ENCODE peak calls at places on chromosomes 5 and 9, in six cellular contexts. One of them, this sample, is unnamed.

GRCh38 chr5:157312492-157312891 is 46.6 kb downstream of the CYFIP2 start:
- DNase-seq in CD8-positive, alpha-beta T cell: peak; percentile 39
- DNase-seq in upper lobe of left lung: no peak
- DNase-seq in adrenal gland: peak; percentile 68
- DNase-seq in AG04450: no peak
- DNase-seq in tibial artery: no peak
- DNase-seq in this sample: peak; percentile 50

GRCh38 chr9:2260401-2261306 is 245.5 kb downstream of the SMARCA2 start:
- DNase-seq in tibial artery: no peak
- DNase-seq in adrenal gland: peak; percentile 74
- DNase-seq in upper lobe of left lung: no peak
- DNase-seq in AG04450: no peak
- DNase-seq in CD8-positive, alpha-beta T cell: no peak
- DNase-seq in this sample: no peak

GRCh38 chr5:169691473-169691872 is 54.4 kb downstream of the DOCK2 start:
- DNase-seq in upper lobe of left lung: no peak
- DNase-seq in adrenal gland: no peak
- DNase-seq in tibial artery: no peak
- DNase-seq in CD8-positive, alpha-beta T cell: no peak
- DNase-seq in AG04450: no peak
- DNase-seq in this sample: no peak

GRCh38 chr9:137786511-137786920 is 91.1 kb upstream of the CACNA1B start:
- DNase-seq in upper lobe of left lung: peak; percentile 56
- DNase-seq in tibial artery: no peak
- DNase-seq in CD8-positive, alpha-beta T cell: no peak
- DNase-seq in adrenal gland: no peak
- DNase-seq in AG04450: no peak
- DNase-seq in this sample: no peak

GRCh38 chr5:59618644-59619043 is 274.9 kb downstream of the PDE4D start:
- DNase-seq in upper lobe of left lung: no peak
- DNase-seq in CD8-positive, alpha-beta T cell: no peak
- DNase-seq in AG04450: no peak
- DNase-seq in adrenal gland: no peak
- DNase-seq in tibial artery: no peak
- DNase-seq in this sample: no peak

GRCh38 chr9:76219555-76220151 is 174.6 kb downstream of the RFK start:
- DNase-seq in CD8-positive, alpha-beta T cell: no peak
- DNase-seq in AG04450: no peak
- DNase-seq in tibial artery: no peak
- DNase-seq in upper lobe of left lung: no peak
- DNase-seq in adrenal gland: no peak
- DNase-seq in this sample: no peak

GRCh38 chr5:1111727-1112289 is at the start of gene SLC12A7:
- DNase-seq in upper lobe of left lung: peak; percentile 95
- DNase-seq in CD8-positive, alpha-beta T cell: peak; percentile 47
- DNase-seq in adrenal gland: peak; percentile 57
- DNase-seq in tibial artery: no peak
- DNase-seq in AG04450: no peak
- DNase-seq in this sample: peak; percentile 74

GRCh38 chr9:87441251-87441650 is 56.4 kb upstream of the DAPK1 start:
- DNase-seq in CD8-positive, alpha-beta T cell: no peak
- DNase-seq in upper lobe of left lung: no peak
- DNase-seq in tibial artery: no peak
- DNase-seq in adrenal gland: no peak
- DNase-seq in AG04450: no peak
- DNase-seq in this sample: no peak

GRCh38 chr9:70228098-70228497 is 30.7 kb upstream of the SMC5 start:
- DNase-seq in adrenal gland: no peak
- DNase-seq in AG04450: no peak
- DNase-seq in tibial artery: no peak
- DNase-seq in upper lobe of left lung: no peak
- DNase-seq in CD8-positive, alpha-beta T cell: no peak
- DNase-seq in this sample: no peak

GRCh38 chr9:130433168-130433946 is 11.4 kb upstream of the ASS1 start:
- DNase-seq in adrenal gland: peak; percentile 61
- DNase-seq in tibial artery: no peak
- DNase-seq in AG04450: no peak
- DNase-seq in upper lobe of left lung: peak; percentile 90
- DNase-seq in CD8-positive, alpha-beta T cell: peak; percentile 12
- DNase-seq in this sample: peak; percentile 49

GRCh38 chr5:1555011-1555807 is 31.4 kb upstream of the LPCAT1 start:
- DNase-seq in tibial artery: peak; percentile 51
- DNase-seq in AG04450: no peak
- DNase-seq in adrenal gland: peak; percentile 82
- DNase-seq in upper lobe of left lung: peak; percentile 91
- DNase-seq in CD8-positive, alpha-beta T cell: no peak
- DNase-seq in this sample: peak; percentile 48

GRCh38 chr9:127262621-127263020 is 2.0 kb upstream of the GARNL3 start:
- DNase-seq in tibial artery: no peak
- DNase-seq in CD8-positive, alpha-beta T cell: no peak
- DNase-seq in upper lobe of left lung: no peak
- DNase-seq in adrenal gland: no peak
- DNase-seq in AG04450: no peak
- DNase-seq in this sample: no peak

GRCh38 chr5:169088032-169088726 is 212.8 kb downstream of the SLIT3 start:
- DNase-seq in tibial artery: no peak
- DNase-seq in CD8-positive, alpha-beta T cell: no peak
- DNase-seq in upper lobe of left lung: no peak
- DNase-seq in adrenal gland: no peak
- DNase-seq in AG04450: no peak
- DNase-seq in this sample: no peak

GRCh38 chr5:120932480-120932879 is 468.4 kb downstream of the PRR16 start:
- DNase-seq in upper lobe of left lung: no peak
- DNase-seq in CD8-positive, alpha-beta T cell: no peak
- DNase-seq in AG04450: no peak
- DNase-seq in tibial artery: no peak
- DNase-seq in adrenal gland: no peak
- DNase-seq in this sample: no peak

GRCh38 chr9:5089737-5090136 is 95.7 kb downstream of the INSL6 start:
- DNase-seq in AG04450: no peak
- DNase-seq in upper lobe of left lung: no peak
- DNase-seq in tibial artery: no peak
- DNase-seq in adrenal gland: no peak
- DNase-seq in CD8-positive, alpha-beta T cell: no peak
- DNase-seq in this sample: no peak

GRCh38 chr5:142857405-142857804 is 87.2 kb downstream of the ARHGAP26 start:
- DNase-seq in upper lobe of left lung: no peak
- DNase-seq in AG04450: no peak
- DNase-seq in tibial artery: no peak
- DNase-seq in CD8-positive, alpha-beta T cell: no peak
- DNase-seq in adrenal gland: no peak
- DNase-seq in this sample: peak; percentile 26

GRCh38 chr5:134543820-134544692 is 18.6 kb downstream of the JADE2 start:
- DNase-seq in CD8-positive, alpha-beta T cell: no peak
- DNase-seq in upper lobe of left lung: no peak
- DNase-seq in tibial artery: no peak
- DNase-seq in AG04450: no peak
- DNase-seq in adrenal gland: no peak
- DNase-seq in this sample: no peak

GRCh38 chr5:92518318-92518913 is 1062.6 kb downstream of the NR2F1-AS1 start:
- DNase-seq in AG04450: peak; percentile 27
- DNase-seq in tibial artery: no peak
- DNase-seq in CD8-positive, alpha-beta T cell: no peak
- DNase-seq in adrenal gland: peak; percentile 9
- DNase-seq in upper lobe of left lung: no peak
- DNase-seq in this sample: peak; percentile 12
- TF ChIP-seq CTCF in AG04450: peak; percentile 82
- TF ChIP-seq CTCF in tibial artery: peak; percentile 34
- TF ChIP-seq CTCF in CD8-positive, alpha-beta T cell: no peak
- TF ChIP-seq CTCF in adrenal gland: peak; percentile 52
- TF ChIP-seq CTCF in upper lobe of left lung: peak; percentile 41
- TF ChIP-seq CTCF in this sample: peak; percentile 57

DNA sequence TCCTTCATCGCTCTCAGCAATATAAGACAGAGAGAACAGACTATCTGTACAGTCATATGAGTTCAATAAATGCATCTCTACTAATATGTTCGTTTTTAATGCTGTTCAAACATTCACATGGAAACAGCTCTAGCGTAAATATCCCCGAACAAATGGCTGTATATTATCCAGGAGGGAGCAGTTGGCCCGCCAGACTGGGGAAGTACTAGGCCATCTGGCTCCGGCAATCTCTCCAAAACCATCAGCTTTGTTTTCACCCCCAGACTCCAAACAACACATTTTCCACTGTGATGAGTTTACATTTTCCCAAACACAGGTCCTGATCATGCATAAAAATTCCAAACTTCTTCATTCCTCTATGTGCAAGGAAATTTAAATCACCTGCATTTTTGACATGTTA is 8.7 kb downstream of the EBF1 start:
- DNase-seq in CD8-positive, alpha-beta T cell: no peak
- DNase-seq in adrenal gland: no peak
- DNase-seq in tibial artery: no peak
- DNase-seq in upper lobe of left lung: no peak
- DNase-seq in AG04450: no peak
- DNase-seq in this sample: no peak
- H3K27me3 ChIP-seq in CD8-positive, alpha-beta T cell: no peaks in the 10 kb centered on the region
- H3K27me3 ChIP-seq in adrenal gland: no peaks in the 10 kb centered on the region
- H3K27me3 ChIP-seq in tibial artery: no peaks in the 10 kb centered on the region
- H3K27me3 ChIP-seq in upper lobe of left lung: no peaks in the 10 kb centered on the region
- H3K27me3 ChIP-seq in AG04450: peaks cover 7% of the 10 kb centered on the region
- H3K27me3 ChIP-seq in this sample: no peaks in the 10 kb centered on the region

GRCh38 chr5:10233505-10233904 is 16.2 kb downstream of the ATPSCKMT start:
- DNase-seq in AG04450: peak; percentile 84
- DNase-seq in CD8-positive, alpha-beta T cell: no peak
- DNase-seq in upper lobe of left lung: no peak
- DNase-seq in tibial artery: no peak
- DNase-seq in adrenal gland: peak; percentile 33
- DNase-seq in this sample: peak; percentile 27
- TF ChIP-seq CTCF in AG04450: peak; percentile 48
- TF ChIP-seq CTCF in CD8-positive, alpha-beta T cell: no peak
- TF ChIP-seq CTCF in upper lobe of left lung: no peak
- TF ChIP-seq CTCF in tibial artery: no peak
- TF ChIP-seq CTCF in adrenal gland: no peak
- TF ChIP-seq CTCF in this sample: no peak

DNA sequence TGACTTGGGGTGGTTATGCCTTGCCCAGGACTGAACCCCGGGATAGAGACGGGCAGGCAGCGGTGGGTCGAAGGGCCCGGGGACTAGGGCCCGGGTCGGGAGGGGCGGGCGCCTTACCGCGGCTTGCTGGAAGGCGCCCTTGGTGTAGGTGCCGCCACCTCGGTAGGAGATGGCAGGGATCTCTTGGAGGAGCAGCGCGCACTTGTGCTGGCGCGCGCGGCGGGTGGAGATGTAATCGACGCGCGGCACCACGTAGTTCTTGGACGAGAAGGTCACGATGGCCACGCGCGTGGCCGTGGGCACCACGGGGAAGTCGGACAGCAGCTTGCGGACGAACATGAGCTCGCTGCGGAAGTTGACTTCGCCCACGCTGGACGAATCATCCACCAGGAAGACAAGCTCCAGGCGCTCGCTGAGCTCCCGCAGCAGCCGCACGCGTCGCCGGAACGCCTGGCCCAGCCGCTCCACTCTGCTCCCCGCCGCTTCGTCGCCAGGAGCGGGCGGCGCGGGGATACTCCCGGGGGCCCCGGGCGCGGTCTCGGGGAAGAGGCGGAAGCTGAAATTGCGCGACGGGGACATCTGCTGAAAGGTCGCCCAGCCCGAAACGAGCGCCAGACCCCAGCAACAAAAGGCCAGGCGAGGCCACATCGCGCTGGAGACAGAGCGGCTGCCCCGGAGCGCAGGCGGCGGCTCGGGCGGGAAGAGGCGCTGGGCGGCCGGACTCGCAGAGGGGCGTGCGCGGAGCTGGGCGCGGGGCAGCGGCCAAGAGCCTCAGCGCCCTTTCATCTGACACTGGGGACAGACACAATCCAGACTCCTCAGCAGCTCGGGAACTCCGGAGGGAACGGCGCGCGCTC is at the start of gene SVEP1:
- DNase-seq in adrenal gland: peak; percentile 43
- DNase-seq in AG04450: no peak
- DNase-seq in upper lobe of left lung: peak; percentile 90
- DNase-seq in CD8-positive, alpha-beta T cell: no peak
- DNase-seq in tibial artery: peak; percentile 71
- DNase-seq in this sample: peak; percentile 28
- H3K27me3 ChIP-seq in adrenal gland: peaks cover 25% of the 10 kb centered on the region
- H3K27me3 ChIP-seq in AG04450: no peaks in the 10 kb centered on the region
- H3K27me3 ChIP-seq in upper lobe of left lung: peaks cover 6% of the 10 kb centered on the region
- H3K27me3 ChIP-seq in CD8-positive, alpha-beta T cell: no peaks in the 10 kb centered on the region
- H3K27me3 ChIP-seq in tibial artery: peaks cover 6% of the 10 kb centered on the region
- H3K27me3 ChIP-seq in this sample: no peaks in the 10 kb centered on the region

GRCh38 chr5:175542232-175542965 is 64.0 kb downstream of the SFXN1 start:
- DNase-seq in upper lobe of left lung: no peak
- DNase-seq in AG04450: no peak
- DNase-seq in tibial artery: no peak
- DNase-seq in CD8-positive, alpha-beta T cell: no peak
- DNase-seq in adrenal gland: peak; percentile 7
- DNase-seq in this sample: no peak

GRCh38 chr5:175542966-175543235 is 64.5 kb downstream of the SFXN1 start:
- DNase-seq in AG04450: no peak
- DNase-seq in adrenal gland: no peak
- DNase-seq in tibial artery: no peak
- DNase-seq in upper lobe of left lung: no peak
- DNase-seq in CD8-positive, alpha-beta T cell: no peak
- DNase-seq in this sample: no peak

GRCh38 chr5:175538576-175538975 is 60.2 kb downstream of the SFXN1 start:
- DNase-seq in AG04450: no peak
- DNase-seq in CD8-positive, alpha-beta T cell: no peak
- DNase-seq in tibial artery: no peak
- DNase-seq in upper lobe of left lung: no peak
- DNase-seq in adrenal gland: no peak
- DNase-seq in this sample: no peak

GRCh38 chr5:175541264-175541663 is 62.9 kb downstream of the SFXN1 start:
- DNase-seq in upper lobe of left lung: no peak
- DNase-seq in adrenal gland: no peak
- DNase-seq in CD8-positive, alpha-beta T cell: no peak
- DNase-seq in AG04450: no peak
- DNase-seq in tibial artery: no peak
- DNase-seq in this sample: no peak

DNA sequence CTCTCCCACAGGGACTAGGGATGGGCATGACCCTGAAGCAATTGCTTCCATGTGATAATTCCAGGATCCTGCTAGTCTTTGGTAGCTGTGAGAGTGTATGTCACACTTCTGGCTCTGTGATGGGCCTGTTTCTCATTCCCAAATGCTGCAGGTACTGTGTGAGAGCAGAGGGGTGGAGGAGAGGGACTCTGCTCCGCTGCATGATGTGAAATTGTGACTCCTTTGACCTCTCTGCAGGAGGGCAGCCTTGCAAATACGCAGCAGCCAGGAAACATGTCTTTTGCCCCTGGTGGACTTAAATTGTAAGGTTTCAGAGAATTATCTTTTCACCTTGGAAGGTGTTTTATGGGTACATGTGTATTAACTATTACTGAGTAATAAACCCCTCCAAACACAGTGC is 61.6 kb downstream of the SFXN1 start:
- DNase-seq in AG04450: no peak
- DNase-seq in tibial artery: no peak
- DNase-seq in adrenal gland: no peak
- DNase-seq in CD8-positive, alpha-beta T cell: no peak
- DNase-seq in upper lobe of left lung: no peak
- DNase-seq in this sample: no peak
- TF ChIP-seq CTCF in AG04450: no peak
- TF ChIP-seq CTCF in tibial artery: no peak
- TF ChIP-seq CTCF in adrenal gland: no peak
- TF ChIP-seq CTCF in CD8-positive, alpha-beta T cell: no peak
- TF ChIP-seq CTCF in upper lobe of left lung: no peak
- TF ChIP-seq CTCF in this sample: no peak